ENCODE peak calls at places on chromosomes 3 and 15, in seven cellular contexts. T is amniotic stem cell, G is NCI-H82, D is NCI-H187, A is HFFc6, S is NCI-H1092 treated with DMSO at 0.1 percent for 48 hours, R is AG10803. L is an unnamed sample.

GRCh38 chr15:56786966-56787365 is 53.7 kb upstream of the ZNF280D start:
- DNase-seq in S (no peak), G (no peak), T (no peak), A (no peak), D (no peak), R (peak), L (no peak)

GRCh38 chr3:66789584-66790237 is 208.4 kb upstream of the KBTBD8 start:
- DNase-seq in A (no peak), G (peak), S (no peak), D (no peak), T (no peak), R (peak), L (no peak)

GRCh38 chr3:127419641-127420354 is 132.0 kb upstream of the PRR20G start:
- DNase-seq in S (no peak), T (no peak), R (no peak), A (no peak), D (no peak), G (no peak), L (no peak)

GRCh38 chr3:64454179-64454578 is 228.9 kb upstream of the PRICKLE2 start:
- DNase-seq in T (no peak), A (peak), S (no peak), D (no peak), G (no peak), R (peak), L (peak)

GRCh38 chr15:29058903-29059539 is 173.2 kb downstream of the APBA2 start:
- DNase-seq in G (no peak), S (no peak), R (no peak), T (no peak), A (no peak), D (no peak), L (no peak)

GRCh38 chr3:38016847-38017444 is 12.5 kb downstream of the PLCD1 start:
- DNase-seq in T (no peak), R (no peak), A (no peak), S (no peak), D (no peak), G (no peak), L (no peak)

GRCh38 chr15:89690276-89691218 is at the start of the genes PEX11A and WDR93:
- DNase-seq in S (peak), R (peak), T (peak), A (no peak), D (peak), G (peak), L (peak)

GRCh38 chr3:125054436-125055164 is 1.2 kb downstream of the HEG1 start:
- DNase-seq in G (peak), D (no peak), R (peak), A (peak), T (no peak), S (no peak), L (peak)

GRCh38 chr15:73753250-73754130 is at the start of gene INSYN1:
- DNase-seq in S (no peak), D (no peak), G (peak), T (no peak), A (no peak), R (peak), L (no peak)

GRCh38 chr3:46668591-46668990 is 24.9 kb downstream of the ALS2CL start:
- DNase-seq in S (no peak), R (no peak), G (no peak), A (no peak), T (no peak), D (no peak), L (no peak)

GRCh38 chr3:65902304-65902793 is 136.4 kb downstream of the MAGI1 start:
- DNase-seq in G (no peak), A (no peak), D (no peak), R (no peak), S (no peak), T (no peak), L (no peak)

GRCh38 chr15:90184119-90184785 is 16.9 kb upstream of the SEMA4B start:
- DNase-seq in R (peak), G (no peak), A (peak), D (peak), T (no peak), S (peak), L (peak)

GRCh38 chr3:8762607-8763377 is 6.6 kb downstream of the OXTR start:
- DNase-seq in S (no peak), D (no peak), A (no peak), R (no peak), G (no peak), T (no peak), L (no peak)

GRCh38 chr3:4736284-4736861 is 242.9 kb upstream of the BHLHE40 start:
- DNase-seq in G (no peak), S (no peak), T (no peak), A (no peak), D (no peak), R (peak), L (peak)

GRCh38 chr15:35697549-35698299 is 151.8 kb upstream of the DPH6 start:
- DNase-seq in S (peak), R (peak), T (no peak), D (no peak), A (peak), G (no peak), L (peak)

GRCh38 chr3:20066079-20066478 is 25.8 kb downstream of the KAT2B start:
- DNase-seq in G (no peak), R (no peak), T (no peak), D (no peak), A (no peak), S (no peak), L (no peak)

GRCh38 chr15:28099555-28100140 is 533 bp upstream of the OCA2 start:
- DNase-seq in G (no peak), S (no peak), R (no peak), D (no peak), A (no peak), T (no peak), L (no peak)

GRCh38 chr3:12420393-12420792 is 63.9 kb upstream of the TSEN2 start:
- DNase-seq in R (no peak), D (no peak), G (no peak), A (no peak), T (no peak), S (no peak), L (no peak)

GRCh38 chr3:193874997-193875593 is 260.9 kb upstream of the HES1 start:
- DNase-seq in G (no peak), R (no peak), D (no peak), S (no peak), A (no peak), T (no peak), L (no peak)

GRCh38 chr15:31372635-31373091 is 46.0 kb downstream of the KLF13 start:
- DNase-seq in A (peak), S (no peak), T (no peak), D (no peak), G (peak), R (peak), L (peak)

GRCh38 chr3:72848703-72849081 is 447 bp upstream of the SHQ1 start:
- DNase-seq in R (no peak), A (peak), D (no peak), S (no peak), T (no peak), G (peak), L (no peak)

GRCh38 chr15:67381416-67382045 is 126.9 kb downstream of the IQCH start:
- DNase-seq in D (no peak), G (no peak), A (no peak), R (no peak), S (no peak), T (no peak), L (no peak)

GRCh38 chr3:124248471-124249028 is 256.6 kb upstream of the ROPN1 start:
- DNase-seq in T (peak), S (no peak), D (no peak), A (peak), G (no peak), R (peak), L (peak)

GRCh38 chr3:181417748-181418147 is 294.0 kb upstream of the SOX2 start:
- DNase-seq in R (no peak), A (no peak), S (no peak), G (no peak), D (no peak), T (no peak), L (no peak)

GRCh38 chr15:64092864-64093626 is 593 bp downstream of the CIAO2A start:
- DNase-seq in R (peak), T (no peak), G (peak), D (no peak), A (peak), S (peak), L (peak)

GRCh38 chr3:32374788-32375595 is 16.7 kb upstream of the CMTM7 start:
- DNase-seq in D (peak), R (peak), S (peak), G (peak), A (peak), T (peak), L (peak)

GRCh38 chr3:115019900-115020299 is 127.2 kb downstream of the ZBTB20 start:
- DNase-seq in G (no peak), D (no peak), S (no peak), T (no peak), R (no peak), A (no peak), L (no peak)